ENCODE peak calls at places on chromosomes 7 and 10, in six cellular contexts. H, P, M, B, Q and K are unnamed samples.

GRCh38 chr10:104304346-104304745 is 33.9 kb downstream of the ITPRIP start:
- DNase-seq in H (no peak), P (no peak), M (no peak), B (no peak), Q (no peak), K (no peak)

GRCh38 chr7:36512607-36513006 is 122.9 kb downstream of the ANLN start:
- DNase-seq in H (peak; percentile 43), P (no peak), M (no peak), B (no peak), Q (no peak), K (no peak)

GRCh38 chr10:69731184-69731583 is 70.5 kb upstream of the COL13A1 start:
- DNase-seq in H (no peak), P (peak; percentile 93), M (no peak), B (peak; percentile 39), Q (peak; percentile 40), K (no peak)

GRCh38 chr7:25694690-25695089 is 457.3 kb upstream of the NFE2L3 start:
- DNase-seq in H (no peak), P (peak; percentile 9), M (no peak), B (no peak), Q (no peak), K (no peak)

GRCh38 chr10:23192741-23193434 is 776 bp downstream of the PTF1A start:
- DNase-seq in H (no peak), P (no peak), M (no peak), B (no peak), Q (no peak), K (no peak)

GRCh38 chr10:95260397-95260881 is 30.4 kb downstream of the PDLIM1 start:
- DNase-seq in H (no peak), P (peak; percentile 91), M (peak; percentile 67), B (peak; percentile 91), Q (peak; percentile 97), K (no peak)

GRCh38 chr10:99681553-99681952 is 22.2 kb downstream of the ENTPD7 start:
- DNase-seq in H (no peak), P (peak; percentile 74), M (no peak), B (peak; percentile 91), Q (peak; percentile 80), K (no peak)

GRCh38 chr7:129315916-129316315 is 91.1 kb downstream of the AHCYL2 start:
- DNase-seq in H (no peak), P (no peak), M (no peak), B (peak; percentile 40), Q (no peak), K (no peak)

GRCh38 chr7:107594961-107595737 is 15.1 kb downstream of the BCAP29 start:
- DNase-seq in H (no peak), P (peak; percentile 68), M (no peak), B (peak; percentile 94), Q (peak; percentile 99), K (no peak)

GRCh38 chr7:27159278-27160146 is 3.0 kb upstream of the HOXA7 start:
- DNase-seq in H (no peak), P (no peak), M (no peak), B (no peak), Q (no peak), K (no peak)

GRCh38 chr7:111192614-111193053 is 101.7 kb downstream of the LRRN3 start:
- DNase-seq in H (no peak), P (no peak), M (no peak), B (no peak), Q (no peak), K (no peak)

GRCh38 chr10:71819985-71820384 is 31.1 kb downstream of the PSAP start:
- DNase-seq in H (no peak), P (no peak), M (no peak), B (no peak), Q (no peak), K (no peak)

GRCh38 chr7:519429-519973 is at the start of gene PDGFA:
- DNase-seq in H (no peak), P (peak; percentile 64), M (no peak), B (peak; percentile 73), Q (peak; percentile 46), K (no peak)

GRCh38 chr7:145313601-145314000 is 477.7 kb upstream of the TPK1 start:
- DNase-seq in H (no peak), P (no peak), M (no peak), B (no peak), Q (no peak), K (no peak)

GRCh38 chr7:115679423-115679822 is 351.1 kb downstream of the TFEC start:
- DNase-seq in H (no peak), P (peak; percentile 10), M (no peak), B (no peak), Q (no peak), K (no peak)

GRCh38 chr7:115678049-115678982 is 352.2 kb downstream of the TFEC start:
- DNase-seq in H (no peak), P (peak; percentile 64), M (no peak), B (peak; percentile 38), Q (peak; percentile 4), K (no peak)

GRCh38 chr7:115679976-115680375 is 350.6 kb downstream of the TFEC start:
- DNase-seq in H (no peak), P (peak; percentile 64), M (no peak), B (peak; percentile 73), Q (peak; percentile 51), K (peak; percentile 50)

GRCh38 chr7:115676707-115677106 is 353.9 kb downstream of the TFEC start:
- DNase-seq in H (no peak), P (no peak), M (no peak), B (no peak), Q (no peak), K (no peak)

GRCh38 chr7:115676080-115676479 is 354.5 kb downstream of the TFEC start:
- DNase-seq in H (no peak), P (peak; percentile 60), M (no peak), B (peak; percentile 64), Q (peak; percentile 15), K (peak; percentile 11)
- TF ChIP-seq CTCF in H (no peak), P (peak; percentile 37), M (no peak), B (peak; percentile 38), Q (no peak), K (no peak)

DNA sequence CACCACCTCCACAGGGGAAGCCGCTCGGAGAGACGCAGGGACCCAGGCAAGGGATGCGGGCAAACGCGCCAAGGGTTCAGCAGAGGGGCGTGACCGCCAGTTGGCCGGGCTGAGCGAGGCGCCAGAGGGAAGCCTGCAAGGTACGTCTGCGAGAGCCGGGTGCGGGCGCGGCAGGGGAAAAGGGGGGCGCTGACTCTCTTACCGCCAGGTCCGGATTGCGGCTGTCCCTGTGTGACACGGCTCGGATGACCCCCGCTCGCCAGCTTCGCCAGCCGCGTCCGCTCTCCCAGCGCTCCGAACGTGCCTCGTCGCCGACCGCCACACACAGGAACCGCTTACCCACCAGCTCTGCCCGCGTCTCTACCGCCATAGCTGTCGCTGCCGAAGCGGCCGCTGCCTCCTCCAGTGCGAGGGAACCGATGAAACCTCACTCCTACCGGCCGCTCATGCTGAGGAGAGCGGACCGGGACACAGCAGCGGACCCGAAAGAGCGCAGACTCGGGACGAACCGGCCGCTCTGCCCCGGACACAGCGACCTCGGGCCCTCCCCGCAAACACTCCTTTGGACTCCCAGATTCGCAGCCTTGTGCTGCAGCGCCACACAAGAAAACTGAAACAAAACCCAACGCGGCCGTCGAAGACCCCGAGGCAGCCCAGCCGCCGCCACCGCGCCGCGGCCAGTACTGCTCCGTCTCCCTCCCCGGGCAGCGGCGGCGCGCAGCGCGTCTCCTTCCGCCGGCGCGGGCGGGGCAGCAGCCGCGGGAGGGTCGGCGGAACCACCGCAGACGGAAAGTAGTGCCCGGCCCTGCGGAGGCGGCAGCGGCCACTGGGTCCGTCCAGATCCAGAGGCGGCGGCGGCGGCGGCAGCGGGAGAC is at the start of gene JMJD1C:
- DNase-seq in H (peak; percentile 69), P (peak; percentile 89), M (peak; percentile 71), B (peak; percentile 94), Q (peak; percentile 80), K (peak; percentile 72)
- TF ChIP-seq CTCF in H (no peak), P (no peak), M (no peak), B (no peak), Q (no peak), K (no peak)

DNA sequence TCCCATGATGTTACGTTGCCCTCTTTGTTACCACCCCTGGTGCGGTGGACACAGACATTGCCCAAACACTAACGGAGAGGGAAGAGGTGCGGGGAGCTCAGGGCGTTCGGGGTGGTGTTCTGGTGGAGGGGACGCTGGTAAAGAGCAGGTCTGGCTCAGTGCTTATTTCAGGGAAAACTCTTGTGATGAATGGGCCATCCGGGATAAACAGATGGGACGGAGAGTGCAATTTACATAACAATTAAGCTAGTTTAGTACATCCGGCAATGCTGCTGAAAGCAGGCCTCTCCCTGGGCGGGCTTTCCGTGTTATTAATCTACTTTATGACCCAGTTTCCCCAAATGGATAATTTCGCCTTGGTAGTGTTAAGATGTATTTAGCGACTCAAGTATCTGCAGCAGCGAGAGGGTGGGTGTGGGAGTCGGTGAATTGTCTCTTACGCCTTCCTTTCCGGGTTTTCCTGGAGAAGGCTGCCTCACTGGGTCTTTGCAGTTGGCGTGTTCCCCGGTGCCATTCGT is 25.1 kb downstream of the FOXK1 start:
- DNase-seq in H (no peak), P (peak; percentile 58), M (no peak), B (no peak), Q (no peak), K (peak; percentile 38)
- TF ChIP-seq CTCF in H (no peak), P (no peak), M (no peak), B (no peak), Q (no peak), K (no peak)

DNA sequence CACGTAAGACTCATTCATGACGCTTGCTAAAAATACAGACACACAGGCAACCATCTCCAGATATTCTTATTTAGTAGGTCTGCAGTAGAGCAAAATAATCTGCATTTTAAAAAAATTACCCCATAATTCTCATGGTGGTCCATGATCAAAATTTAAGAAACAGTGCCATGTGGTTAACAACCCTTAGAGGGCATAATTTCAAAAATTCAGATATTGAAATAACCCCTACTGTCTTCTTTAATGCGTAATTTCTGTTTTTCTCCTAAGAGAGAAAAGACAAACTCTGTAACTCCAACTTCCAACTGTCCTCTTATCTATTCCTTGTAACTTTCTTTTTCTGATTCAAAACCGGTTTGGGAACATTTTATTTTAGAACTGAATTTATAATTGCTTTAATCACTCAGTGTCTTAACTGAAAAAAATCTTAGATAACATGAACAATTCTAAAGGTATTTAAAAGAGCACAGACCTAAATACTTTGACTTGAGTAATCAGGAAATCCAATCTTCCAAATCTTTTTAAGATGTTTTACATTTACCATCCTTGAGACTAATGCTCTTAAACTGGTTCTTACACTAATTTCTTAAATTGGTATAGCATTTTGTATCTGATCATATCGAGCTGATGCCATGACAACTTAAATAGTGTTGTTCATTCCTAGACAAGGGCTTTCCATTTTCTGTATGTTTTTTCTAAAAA is 148.0 kb downstream of the GALNT11 start:
- DNase-seq in H (no peak), P (no peak), M (no peak), B (no peak), Q (no peak), K (no peak)
- TF ChIP-seq CTCF in H (peak; percentile 24), P (no peak), M (no peak), B (no peak), Q (no peak), K (no peak)

GRCh38 chr10:96413151-96413787 is 54.5 kb upstream of the OPALIN start:
- DNase-seq in H (no peak), P (no peak), M (peak; percentile 51), B (no peak), Q (no peak), K (peak; percentile 24)
- TF ChIP-seq CTCF in H (no peak), P (no peak), M (no peak), B (peak; percentile 3), Q (no peak), K (peak; percentile 49)